ENCODE peak calls at places on chromosomes 4 and X, in seven cellular contexts. One of them, this sample, is unnamed. For H3K4me1, the result is how much of the 10 kb centered on the place peaks cover.

GRCh38 chr4:108359936-108360681 is 191.4 kb upstream of the LEF1 start:
- DNase-seq in OCI-LY7: peak
- DNase-seq in pancreas: no peak
- DNase-seq in Karpas-422: no peak
- DNase-seq in mesendoderm: peak
- DNase-seq in lower lobe of right lung: no peak
- DNase-seq in naive thymus-derived CD4-positive, alpha-beta T cell: no peak
- DNase-seq in this sample: no peak

GRCh38 chr4:11634283-11634682 is 205.6 kb upstream of the HS3ST1 start:
- DNase-seq in mesendoderm: no peak
- DNase-seq in pancreas: no peak
- DNase-seq in lower lobe of right lung: no peak
- DNase-seq in Karpas-422: no peak
- DNase-seq in OCI-LY7: no peak
- DNase-seq in naive thymus-derived CD4-positive, alpha-beta T cell: no peak
- DNase-seq in this sample: no peak

GRCh38 chr4:101667348-101667747 is 123.2 kb upstream of the BANK1 start:
- DNase-seq in lower lobe of right lung: no peak
- DNase-seq in OCI-LY7: no peak
- DNase-seq in pancreas: no peak
- DNase-seq in naive thymus-derived CD4-positive, alpha-beta T cell: no peak
- DNase-seq in Karpas-422: no peak
- DNase-seq in mesendoderm: no peak
- DNase-seq in this sample: no peak

GRCh38 chr4:104420766-104421165 is 73.9 kb downstream of the CXXC4 start:
- DNase-seq in Karpas-422: no peak
- DNase-seq in lower lobe of right lung: no peak
- DNase-seq in pancreas: no peak
- DNase-seq in OCI-LY7: no peak
- DNase-seq in mesendoderm: peak
- DNase-seq in naive thymus-derived CD4-positive, alpha-beta T cell: no peak
- DNase-seq in this sample: no peak

GRCh38 chr4:39464886-39465501 is 6.1 kb downstream of the LIAS start:
- DNase-seq in OCI-LY7: no peak
- DNase-seq in Karpas-422: peak
- DNase-seq in lower lobe of right lung: no peak
- DNase-seq in mesendoderm: no peak
- DNase-seq in pancreas: no peak
- DNase-seq in naive thymus-derived CD4-positive, alpha-beta T cell: no peak
- DNase-seq in this sample: no peak

GRCh38 chrX:43973249-43973672 is at the start of gene NDP:
- DNase-seq in lower lobe of right lung: no peak
- DNase-seq in Karpas-422: no peak
- DNase-seq in mesendoderm: peak
- DNase-seq in OCI-LY7: no peak
- DNase-seq in naive thymus-derived CD4-positive, alpha-beta T cell: no peak
- DNase-seq in pancreas: no peak
- DNase-seq in this sample: no peak

GRCh38 chr4:165345663-165346417 is 18.4 kb downstream of the MSMO1 start:
- DNase-seq in naive thymus-derived CD4-positive, alpha-beta T cell: no peak
- DNase-seq in mesendoderm: no peak
- DNase-seq in pancreas: no peak
- DNase-seq in lower lobe of right lung: no peak
- DNase-seq in OCI-LY7: no peak
- DNase-seq in Karpas-422: no peak
- DNase-seq in this sample: no peak

GRCh38 chr4:24137963-24138601 is 248.2 kb upstream of the PPARGC1A start:
- DNase-seq in Karpas-422: no peak
- DNase-seq in lower lobe of right lung: no peak
- DNase-seq in naive thymus-derived CD4-positive, alpha-beta T cell: no peak
- DNase-seq in pancreas: no peak
- DNase-seq in OCI-LY7: no peak
- DNase-seq in mesendoderm: no peak
- DNase-seq in this sample: no peak

GRCh38 chrX:87006561-87006960 is 511.0 kb upstream of the KLHL4 start:
- DNase-seq in OCI-LY7: no peak
- DNase-seq in mesendoderm: peak
- DNase-seq in pancreas: no peak
- DNase-seq in lower lobe of right lung: no peak
- DNase-seq in naive thymus-derived CD4-positive, alpha-beta T cell: no peak
- DNase-seq in Karpas-422: no peak
- DNase-seq in this sample: no peak

GRCh38 chrX:147476008-147476407 is 435.7 kb upstream of the FMR1 start:
- DNase-seq in mesendoderm: peak
- DNase-seq in OCI-LY7: no peak
- DNase-seq in pancreas: peak
- DNase-seq in naive thymus-derived CD4-positive, alpha-beta T cell: no peak
- DNase-seq in Karpas-422: peak
- DNase-seq in lower lobe of right lung: no peak
- DNase-seq in this sample: no peak

GRCh38 chrX:10006086-10006485 is 38.9 kb downstream of the CLDN34 start:
- DNase-seq in pancreas: no peak
- DNase-seq in OCI-LY7: no peak
- DNase-seq in naive thymus-derived CD4-positive, alpha-beta T cell: no peak
- DNase-seq in mesendoderm: no peak
- DNase-seq in Karpas-422: no peak
- DNase-seq in lower lobe of right lung: no peak
- DNase-seq in this sample: no peak

GRCh38 chrX:10010686-10011085 is 43.5 kb downstream of the CLDN34 start:
- DNase-seq in OCI-LY7: no peak
- DNase-seq in naive thymus-derived CD4-positive, alpha-beta T cell: no peak
- DNase-seq in Karpas-422: no peak
- DNase-seq in mesendoderm: peak
- DNase-seq in lower lobe of right lung: no peak
- DNase-seq in pancreas: no peak
- DNase-seq in this sample: no peak

GRCh38 chrX:10007604-10008003 is 40.4 kb downstream of the CLDN34 start:
- DNase-seq in lower lobe of right lung: no peak
- DNase-seq in pancreas: no peak
- DNase-seq in mesendoderm: no peak
- DNase-seq in Karpas-422: no peak
- DNase-seq in OCI-LY7: no peak
- DNase-seq in naive thymus-derived CD4-positive, alpha-beta T cell: no peak
- DNase-seq in this sample: no peak

GRCh38 chrX:10006770-10007169 is 39.6 kb downstream of the CLDN34 start:
- DNase-seq in OCI-LY7: no peak
- DNase-seq in mesendoderm: peak
- DNase-seq in Karpas-422: no peak
- DNase-seq in pancreas: no peak
- DNase-seq in lower lobe of right lung: no peak
- DNase-seq in naive thymus-derived CD4-positive, alpha-beta T cell: no peak
- DNase-seq in this sample: no peak

DNA sequence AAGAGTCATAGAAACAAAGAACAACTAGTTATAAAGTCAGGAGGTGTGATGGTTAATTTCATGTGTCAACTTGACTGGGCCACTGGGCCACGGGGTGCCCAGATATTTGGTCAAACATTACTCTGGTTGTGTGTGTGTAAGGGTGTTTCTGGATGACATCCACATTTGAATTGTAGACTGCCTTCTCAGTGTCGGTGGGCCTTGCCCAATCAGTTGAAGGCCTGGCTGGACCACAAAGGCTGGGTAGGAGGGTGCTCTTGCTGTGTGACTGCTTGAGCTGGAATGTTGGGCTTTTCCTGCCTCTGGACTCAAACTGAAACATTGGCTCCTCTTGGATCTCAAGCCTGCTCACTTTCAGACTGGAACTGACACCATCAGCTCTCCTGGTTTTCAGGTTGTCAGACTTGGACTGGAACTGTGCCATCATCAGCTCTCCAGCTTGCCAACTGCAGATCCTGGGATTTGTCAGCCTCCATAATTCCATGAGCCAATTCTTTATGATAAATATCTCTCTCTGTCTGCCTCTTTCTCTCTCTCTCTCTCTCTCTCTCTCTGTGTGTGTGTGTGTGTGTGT is 41.4 kb downstream of the CLDN34 start:
- DNase-seq in Karpas-422: no peak
- DNase-seq in mesendoderm: no peak
- DNase-seq in lower lobe of right lung: no peak
- DNase-seq in naive thymus-derived CD4-positive, alpha-beta T cell: no peak
- DNase-seq in OCI-LY7: no peak
- DNase-seq in pancreas: no peak
- DNase-seq in this sample: no peak
- H3K4me1 ChIP-seq in Karpas-422: under half
- H3K4me1 ChIP-seq in mesendoderm: under half
- H3K4me1 ChIP-seq in lower lobe of right lung: under half
- H3K4me1 ChIP-seq in naive thymus-derived CD4-positive, alpha-beta T cell: under half
- H3K4me1 ChIP-seq in OCI-LY7: under half
- H3K4me1 ChIP-seq in pancreas: under half
- H3K4me1 ChIP-seq in this sample: under half

GRCh38 chr4:141023051-141023450 is 110.2 kb downstream of the RNF150 start:
- DNase-seq in mesendoderm: no peak
- DNase-seq in naive thymus-derived CD4-positive, alpha-beta T cell: no peak
- DNase-seq in Karpas-422: no peak
- DNase-seq in pancreas: no peak
- DNase-seq in lower lobe of right lung: no peak
- DNase-seq in OCI-LY7: no peak
- DNase-seq in this sample: no peak

GRCh38 chr4:141020801-141021261 is 112.4 kb downstream of the RNF150 start:
- DNase-seq in lower lobe of right lung: no peak
- DNase-seq in naive thymus-derived CD4-positive, alpha-beta T cell: no peak
- DNase-seq in OCI-LY7: no peak
- DNase-seq in mesendoderm: no peak
- DNase-seq in Karpas-422: no peak
- DNase-seq in pancreas: no peak
- DNase-seq in this sample: no peak

GRCh38 chr4:141019772-141020171 is 113.5 kb downstream of the RNF150 start:
- DNase-seq in pancreas: no peak
- DNase-seq in naive thymus-derived CD4-positive, alpha-beta T cell: no peak
- DNase-seq in mesendoderm: no peak
- DNase-seq in lower lobe of right lung: no peak
- DNase-seq in Karpas-422: no peak
- DNase-seq in OCI-LY7: no peak
- DNase-seq in this sample: no peak

GRCh38 chr4:141022221-141022760 is 111.0 kb downstream of the RNF150 start:
- DNase-seq in lower lobe of right lung: no peak
- DNase-seq in Karpas-422: no peak
- DNase-seq in naive thymus-derived CD4-positive, alpha-beta T cell: no peak
- DNase-seq in OCI-LY7: no peak
- DNase-seq in pancreas: no peak
- DNase-seq in mesendoderm: no peak
- DNase-seq in this sample: no peak

DNA sequence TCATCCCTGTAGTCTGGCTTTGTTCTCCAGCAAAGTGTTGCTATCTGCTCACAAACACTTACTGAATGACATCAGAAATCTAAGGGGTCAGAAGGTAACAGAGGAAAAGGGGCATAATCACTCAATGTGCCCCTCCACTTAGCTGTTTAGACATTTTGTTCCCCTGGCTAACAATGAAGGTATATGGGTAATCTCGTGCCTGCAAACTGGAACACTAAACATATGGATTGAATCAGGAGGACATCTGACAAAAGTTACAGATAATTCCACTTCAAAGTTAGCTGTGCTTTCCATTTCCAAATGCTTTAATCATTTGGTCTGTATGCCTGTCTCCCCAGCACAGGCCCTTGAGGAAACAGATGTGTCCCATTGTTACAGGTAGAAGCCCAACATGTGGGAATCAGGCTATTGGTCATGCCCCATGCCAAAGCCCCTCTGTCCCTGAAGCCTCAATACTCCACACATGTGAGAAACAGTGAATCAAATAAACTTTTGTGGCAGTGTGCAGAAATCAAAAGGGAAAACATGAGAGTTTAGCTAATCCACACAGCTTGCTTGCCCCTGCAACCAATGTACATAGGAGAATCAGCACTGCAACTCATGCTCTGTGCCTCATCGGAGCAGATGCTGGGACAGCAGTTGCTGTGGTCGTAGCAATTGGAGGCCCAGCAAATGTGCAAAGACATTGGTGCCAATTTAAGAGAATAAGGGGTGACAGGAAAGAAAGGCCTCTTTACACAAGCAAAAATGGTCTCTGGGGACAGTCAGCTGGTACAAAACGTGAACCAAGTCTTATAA is 111.7 kb downstream of the RNF150 start:
- DNase-seq in mesendoderm: no peak
- DNase-seq in lower lobe of right lung: no peak
- DNase-seq in pancreas: no peak
- DNase-seq in Karpas-422: no peak
- DNase-seq in OCI-LY7: no peak
- DNase-seq in naive thymus-derived CD4-positive, alpha-beta T cell: no peak
- DNase-seq in this sample: no peak
- H3K27ac ChIP-seq in mesendoderm: no peak
- H3K27ac ChIP-seq in lower lobe of right lung: no peak
- H3K27ac ChIP-seq in pancreas: no peak
- H3K27ac ChIP-seq in Karpas-422: no peak
- H3K27ac ChIP-seq in OCI-LY7: no peak
- H3K27ac ChIP-seq in naive thymus-derived CD4-positive, alpha-beta T cell: no peak
- H3K27ac ChIP-seq in this sample: no peak

DNA sequence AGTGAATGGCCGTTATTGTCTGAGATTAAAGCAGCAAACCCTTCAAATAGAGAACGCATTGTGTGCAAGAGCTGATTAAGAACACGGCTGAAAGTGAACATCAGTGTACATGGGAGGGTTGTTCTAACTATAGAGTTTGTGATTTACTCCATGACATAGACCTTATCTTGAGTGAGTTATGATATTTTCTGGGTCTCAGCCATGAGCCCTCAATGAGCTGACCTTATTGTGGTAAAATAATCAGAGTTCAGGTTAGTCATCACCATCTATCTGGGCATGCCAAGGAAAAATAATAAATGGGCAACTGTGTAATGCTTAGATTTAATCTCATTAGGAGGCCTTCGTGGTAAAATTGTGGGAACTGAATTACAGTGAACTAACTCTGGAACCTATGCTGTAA is 33.2 kb upstream of the CLDN24 start:
- DNase-seq in lower lobe of right lung: no peak
- DNase-seq in mesendoderm: no peak
- DNase-seq in OCI-LY7: no peak
- DNase-seq in pancreas: no peak
- DNase-seq in Karpas-422: no peak
- DNase-seq in naive thymus-derived CD4-positive, alpha-beta T cell: no peak
- DNase-seq in this sample: no peak
- H3K4me1 ChIP-seq in lower lobe of right lung: under half
- H3K4me1 ChIP-seq in mesendoderm: under half
- H3K4me1 ChIP-seq in OCI-LY7: under half
- H3K4me1 ChIP-seq in pancreas: under half
- H3K4me1 ChIP-seq in Karpas-422: under half
- H3K4me1 ChIP-seq in naive thymus-derived CD4-positive, alpha-beta T cell: under half
- H3K4me1 ChIP-seq in this sample: under half

DNA sequence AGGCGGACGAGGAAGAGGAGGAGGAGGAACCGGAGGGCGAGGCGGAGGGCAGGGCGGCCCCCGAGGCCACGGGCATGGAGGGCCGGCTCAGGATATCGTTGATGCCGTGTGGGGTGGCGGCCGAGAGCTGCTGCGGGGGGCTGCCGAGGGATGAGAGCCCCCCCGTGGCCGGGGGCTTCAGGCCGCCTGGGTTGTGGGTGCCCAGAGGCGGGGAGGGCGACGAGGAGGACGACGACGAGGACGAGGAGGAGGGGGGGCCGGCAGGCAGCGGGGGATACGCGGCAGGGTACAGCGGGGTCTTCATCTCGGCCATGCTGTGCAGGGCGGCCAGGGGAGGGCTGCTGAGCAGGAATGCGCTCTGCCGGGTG is 1.3 kb downstream of the NKX6-1 start:
- DNase-seq in pancreas: no peak
- DNase-seq in lower lobe of right lung: no peak
- DNase-seq in OCI-LY7: no peak
- DNase-seq in naive thymus-derived CD4-positive, alpha-beta T cell: no peak
- DNase-seq in mesendoderm: no peak
- DNase-seq in Karpas-422: no peak
- DNase-seq in this sample: no peak
- H3K27ac ChIP-seq in pancreas: peak
- H3K27ac ChIP-seq in lower lobe of right lung: no peak
- H3K27ac ChIP-seq in OCI-LY7: no peak
- H3K27ac ChIP-seq in naive thymus-derived CD4-positive, alpha-beta T cell: no peak
- H3K27ac ChIP-seq in mesendoderm: no peak
- H3K27ac ChIP-seq in Karpas-422: no peak
- H3K27ac ChIP-seq in this sample: no peak

This sample was measured in psoas muscle.